ENCODE peak calls at places on chromosomes 5 and 9, in seven cellular contexts. L is neural progenitor cell; V is left lung; C is pancreas; D is A673; Q is hepatocyte; O is CD8-positive, alpha-beta T cell. X is an unnamed sample.

GRCh38 chr9:85249313-85249621 is 492.5 kb downstream of the AGTPBP1 start:
- DNase-seq in L (no peak), V (no peak), C (no peak), D (no peak), Q (no peak), O (no peak), X (no peak)

GRCh38 chr5:78597858-78598415 is 50.6 kb downstream of the LHFPL2 start:
- DNase-seq in L (no peak), V (no peak), C (no peak), D (peak), Q (no peak), O (no peak), X (no peak)

GRCh38 chr5:147098233-147098790 is 136.5 kb upstream of the STK32A start:
- DNase-seq in L (peak), V (no peak), C (no peak), D (peak), Q (peak), O (no peak), X (no peak)

GRCh38 chr5:119340597-119341218 is 15.1 kb upstream of the TNFAIP8 start:
- DNase-seq in L (no peak), V (no peak), C (no peak), D (no peak), Q (no peak), O (peak), X (no peak)

GRCh38 chr9:81318571-81318970 is 370.8 kb downstream of the TLE1 start:
- DNase-seq in L (no peak), V (no peak), C (no peak), D (no peak), Q (no peak), O (no peak), X (no peak)

GRCh38 chr5:132099073-132099748 is 25.6 kb downstream of the CSF2 start:
- DNase-seq in L (no peak), V (no peak), C (no peak), D (no peak), Q (no peak), O (peak), X (no peak)

GRCh38 chr5:96172436-96172835 is 210.8 kb upstream of the ELL2 start:
- DNase-seq in L (no peak), V (no peak), C (no peak), D (no peak), Q (no peak), O (no peak), X (no peak)

GRCh38 chr9:33718987-33719386 is 76.4 kb upstream of the PRSS3 start:
- DNase-seq in L (no peak), V (no peak), C (no peak), D (no peak), Q (no peak), O (no peak), X (no peak)

GRCh38 chr9:3001311-3001710 is 157.4 kb upstream of the PUM3 start:
- DNase-seq in L (no peak), V (no peak), C (no peak), D (no peak), Q (no peak), O (no peak), X (no peak)

GRCh38 chr9:133256686-133257091 is 18.3 kb downstream of the ABO start:
- DNase-seq in L (no peak), V (no peak), C (peak), D (no peak), Q (no peak), O (no peak), X (no peak)

GRCh38 chr9:99736291-99736690 is 85.4 kb upstream of the NR4A3 start:
- DNase-seq in L (no peak), V (no peak), C (no peak), D (no peak), Q (no peak), O (no peak), X (no peak)

GRCh38 chr5:103305829-103306228 is 47.3 kb downstream of the MACIR start:
- DNase-seq in L (no peak), V (no peak), C (no peak), D (no peak), Q (peak), O (no peak), X (no peak)

GRCh38 chr9:106717686-106718085 is 145.3 kb upstream of the ZNF462 start:
- DNase-seq in L (no peak), V (no peak), C (no peak), D (no peak), Q (peak), O (no peak), X (no peak)

GRCh38 chr5:122978644-122979297 is 57.8 kb downstream of the PPIC start:
- DNase-seq in L (no peak), V (no peak), C (no peak), D (no peak), Q (no peak), O (no peak), X (no peak)

GRCh38 chr5:3736466-3736865 is 140.8 kb downstream of the IRX1 start:
- DNase-seq in L (no peak), V (no peak), C (no peak), D (no peak), Q (no peak), O (no peak), X (no peak)

GRCh38 chr9:132977626-132978450 is 656 bp upstream of the GFI1B start:
- DNase-seq in L (peak), V (no peak), C (peak), D (peak), Q (peak), O (peak), X (peak)

GRCh38 chr5:9051779-9052178 is 494.1 kb downstream of the SEMA5A start:
- DNase-seq in L (no peak), V (no peak), C (no peak), D (no peak), Q (no peak), O (no peak), X (no peak)

GRCh38 chr5:23627976-23628375 is 120.6 kb downstream of the PRDM9 start:
- DNase-seq in L (no peak), V (no peak), C (no peak), D (no peak), Q (no peak), O (no peak), X (no peak)

GRCh38 chr9:95425910-95426551 is 90.7 kb downstream of the PTCH1 start:
- DNase-seq in L (peak), V (no peak), C (no peak), D (peak), Q (peak), O (no peak), X (no peak)

GRCh38 chr9:76245518-76245917 is 148.7 kb downstream of the RFK start:
- DNase-seq in L (no peak), V (no peak), C (no peak), D (no peak), Q (no peak), O (no peak), X (no peak)

GRCh38 chr9:10613413-10613812 is 611 bp upstream of the PTPRD start:
- DNase-seq in L (no peak), V (peak), C (no peak), D (no peak), Q (peak), O (no peak), X (peak)

GRCh38 chr9:38067611-38067891 is 1.5 kb downstream of the SHB start:
- DNase-seq in L (peak), V (no peak), C (peak), D (no peak), Q (no peak), O (no peak), X (no peak)

GRCh38 chr5:132754947-132755346 is 7.7 kb downstream of the CCNI2 start:
- DNase-seq in L (peak), V (no peak), C (no peak), D (peak), Q (no peak), O (no peak), X (no peak)

GRCh38 chr9:30250872-30251271 is 2133.6 kb upstream of the ACO1 start:
- DNase-seq in L (no peak), V (no peak), C (no peak), D (no peak), Q (no peak), O (no peak), X (no peak)

GRCh38 chr5:149990518-149991376 is 9.7 kb downstream of the TIGD6 start:
- DNase-seq in L (peak), V (no peak), C (peak), D (peak), Q (peak), O (peak), X (peak)

GRCh38 chr5:91103353-91104061 is 279.6 kb downstream of the ARRDC3 start:
- DNase-seq in L (no peak), V (no peak), C (no peak), D (no peak), Q (no peak), O (no peak), X (no peak)

GRCh38 chr5:66168226-66168625 is 24.1 kb downstream of the SREK1 start:
- DNase-seq in L (no peak), V (no peak), C (no peak), D (no peak), Q (no peak), O (no peak), X (no peak)

GRCh38 chr9:112144807-112145206 is 30.3 kb downstream of the SUSD1 start:
- DNase-seq in L (no peak), V (no peak), C (no peak), D (no peak), Q (no peak), O (no peak), X (no peak)

GRCh38 chr5:161414896-161415295 is 131.6 kb downstream of the GABRB2 start:
- DNase-seq in L (no peak), V (no peak), C (no peak), D (no peak), Q (no peak), O (no peak), X (no peak)

GRCh38 chr9:126915846-126916543 is 1.4 kb downstream of the RALGPS1 start:
- DNase-seq in L (no peak), V (no peak), C (no peak), D (no peak), Q (peak), O (no peak), X (no peak)

GRCh38 chr5:88594441-88594840 is 288.5 kb downstream of the MEF2C start:
- DNase-seq in L (no peak), V (no peak), C (no peak), D (no peak), Q (no peak), O (no peak), X (no peak)

GRCh38 chr9:16417749-16418148 is 452.7 kb downstream of the BNC2 start:
- DNase-seq in L (no peak), V (no peak), C (no peak), D (no peak), Q (no peak), O (no peak), X (no peak)

GRCh38 chr9:8095531-8096223 is 296.1 kb upstream of the DMAC1 start:
- DNase-seq in L (no peak), V (no peak), C (no peak), D (no peak), Q (no peak), O (no peak), X (no peak)

GRCh38 chr9:8890695-8891094 is 1091.1 kb upstream of the DMAC1 start:
- DNase-seq in L (no peak), V (no peak), C (no peak), D (no peak), Q (no peak), O (no peak), X (no peak)

GRCh38 chr9:4762889-4763521 is 22.0 kb upstream of the AK3 start:
- DNase-seq in L (peak), V (peak), C (no peak), D (peak), Q (peak), O (no peak), X (no peak)

GRCh38 chr9:84062538-84062937 is 81.9 kb downstream of the RMI1 start:
- DNase-seq in L (no peak), V (no peak), C (no peak), D (no peak), Q (no peak), O (no peak), X (peak)

GRCh38 chr5:169805527-169805934 is 168.5 kb downstream of the DOCK2 start:
- DNase-seq in L (peak), V (no peak), C (no peak), D (peak), Q (no peak), O (no peak), X (no peak)

GRCh38 chr5:160260881-160261815 is 31.8 kb downstream of the FABP6 start:
- DNase-seq in L (peak), V (no peak), C (no peak), D (no peak), Q (peak), O (no peak), X (peak)

GRCh38 chr9:134887686-134888602 is 7.3 kb downstream of the FCN2 start:
- DNase-seq in L (no peak), V (no peak), C (no peak), D (no peak), Q (no peak), O (no peak), X (no peak)

GRCh38 chr9:14992025-14992424 is 81.8 kb upstream of the FREM1 start:
- DNase-seq in L (no peak), V (no peak), C (no peak), D (peak), Q (no peak), O (no peak), X (no peak)

GRCh38 chr9:14994738-14995137 is 84.5 kb upstream of the FREM1 start:
- DNase-seq in L (no peak), V (no peak), C (no peak), D (no peak), Q (no peak), O (no peak), X (no peak)

GRCh38 chr9:14993891-14994554 is 83.8 kb upstream of the FREM1 start:
- DNase-seq in L (no peak), V (no peak), C (no peak), D (peak), Q (no peak), O (no peak), X (no peak)

GRCh38 chr9:14992516-14992915 is 82.3 kb upstream of the FREM1 start:
- DNase-seq in L (no peak), V (no peak), C (no peak), D (no peak), Q (no peak), O (no peak), X (no peak)

DNA sequence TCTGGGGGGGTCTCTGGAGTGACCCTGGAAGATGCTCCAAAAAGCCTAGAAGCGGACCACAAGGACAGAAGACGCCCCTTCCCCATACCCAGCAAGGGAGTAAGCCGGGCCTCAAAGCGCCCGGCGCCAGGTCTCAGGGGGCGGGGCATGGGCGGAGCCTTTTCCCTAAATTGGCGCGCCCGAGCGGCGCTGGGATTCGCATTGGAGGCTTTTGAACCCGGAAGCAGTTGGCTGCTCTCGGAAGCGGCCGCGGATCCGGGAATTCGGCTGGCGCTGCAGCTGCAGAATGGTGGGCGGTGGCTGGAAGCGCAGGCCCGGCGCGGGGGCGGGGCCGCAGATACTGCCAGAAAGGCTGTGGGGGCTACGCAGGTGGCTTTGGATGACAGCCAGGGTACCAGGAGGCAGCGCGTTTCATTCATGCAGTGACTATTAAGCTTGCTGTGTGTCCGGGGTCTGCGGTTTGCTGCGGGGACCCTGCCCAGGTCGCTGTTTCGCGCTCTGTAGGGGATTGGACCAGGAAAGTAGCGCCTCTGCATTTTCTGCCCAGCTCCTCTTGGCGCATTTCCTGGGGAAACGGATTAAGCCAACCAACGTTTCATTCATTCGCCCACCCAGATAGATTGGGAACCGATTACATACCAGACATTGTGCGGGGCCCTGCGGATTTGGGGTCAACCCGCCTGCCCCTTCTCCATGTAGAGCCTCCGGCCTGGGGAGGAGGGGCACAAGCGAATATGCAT is 83.0 kb upstream of the FREM1 start:
- DNase-seq in L (peak), V (peak), C (peak), D (peak), Q (peak), O (no peak), X (peak)
- H3K27ac ChIP-seq in L (peak), V (no peak), C (no peak), D (peak), Q (peak), O (no peak), X (peak)

GRCh38 chr5:177490992-177491391 is 6.4 kb downstream of the PDLIM7 start:
- DNase-seq in L (no peak), V (peak), C (peak), D (no peak), Q (no peak), O (no peak), X (no peak)

GRCh38 chr5:177491429-177491945 is 5.9 kb downstream of the PDLIM7 start:
- DNase-seq in L (peak), V (peak), C (peak), D (peak), Q (peak), O (no peak), X (no peak)

GRCh38 chr5:177492841-177493240 is 4.6 kb downstream of the PDLIM7 start:
- DNase-seq in L (no peak), V (no peak), C (peak), D (no peak), Q (no peak), O (no peak), X (no peak)

GRCh38 chr5:177493795-177494355 is 3.5 kb downstream of the PDLIM7 start:
- DNase-seq in L (no peak), V (no peak), C (peak), D (no peak), Q (no peak), O (no peak), X (no peak)

DNA sequence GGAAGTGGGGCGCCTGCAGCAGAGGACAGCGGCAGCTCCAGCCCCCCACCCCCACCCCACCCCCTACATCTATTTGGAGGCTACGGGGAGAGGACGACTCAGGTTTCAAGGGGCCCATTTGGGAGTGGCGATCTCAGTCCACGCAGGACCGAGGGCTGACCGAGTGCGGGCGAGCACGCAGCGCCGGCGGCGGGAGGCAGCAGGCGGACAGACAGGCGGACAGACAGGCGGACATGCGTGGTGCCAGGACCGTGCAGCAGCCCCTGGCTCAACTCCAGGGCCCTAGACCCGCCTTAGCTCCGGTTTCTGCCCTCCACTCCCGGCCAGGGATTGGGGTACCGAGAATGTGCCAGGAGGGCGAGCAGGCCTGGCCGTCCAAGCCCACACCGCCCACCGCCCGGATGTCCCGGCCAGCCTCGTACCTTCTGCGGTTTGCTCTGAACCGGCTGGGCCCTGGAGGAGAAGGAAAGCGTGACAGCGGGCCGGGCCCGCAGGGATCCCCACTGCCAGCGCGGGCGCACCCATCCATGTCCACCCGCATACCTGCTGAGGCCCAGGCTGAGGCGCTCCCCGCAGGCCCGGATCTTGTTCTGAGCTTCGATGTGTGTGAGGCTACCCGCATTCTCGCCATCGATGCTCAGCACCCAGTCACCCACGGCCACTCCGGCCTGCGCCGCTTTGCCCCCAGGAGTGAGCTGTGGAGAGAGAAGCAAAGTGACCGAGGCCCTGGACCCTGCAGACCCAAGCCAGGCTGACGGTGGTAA is 5.2 kb downstream of the PDLIM7 start:
- DNase-seq in L (no peak), V (peak), C (peak), D (no peak), Q (no peak), O (no peak), X (no peak)
- H3K4me3 ChIP-seq in L (no peak), V (no peak), C (no peak), D (no peak), Q (no peak), O (no peak), X (no peak)

GRCh38 chr5:124195416-124195815 is 551.0 kb downstream of the ZNF608 start:
- DNase-seq in L (no peak), V (no peak), C (no peak), D (no peak), Q (no peak), O (no peak), X (no peak)
- TF ChIP-seq CTCF in L (no peak), V (no peak), C (no peak), D (no peak), Q (no peak), O (no peak), X (no peak)

GRCh38 chr9:125646222-125647100 is 60.5 kb downstream of the MAPKAP1 start:
- DNase-seq in L (no peak), V (no peak), C (no peak), D (no peak), Q (no peak), O (no peak), X (no peak)
- H3K27ac ChIP-seq in L (no peak), V (peak), C (peak), D (no peak), Q (no peak), O (peak), X (no peak)

GRCh38 chr5:138353550-138353893 is 1.0 kb downstream of the KDM3B start:
- DNase-seq in L (no peak), V (no peak), C (no peak), D (no peak), Q (no peak), O (peak), X (no peak)

GRCh38 chr5:138352071-138352721 is at the start of gene KDM3B:
- DNase-seq in L (peak), V (peak), C (no peak), D (peak), Q (peak), O (peak), X (peak)

GRCh38 chr5:138352722-138353549 is 451 bp downstream of the KDM3B start:
- DNase-seq in L (peak), V (peak), C (peak), D (peak), Q (peak), O (peak), X (no peak)

GRCh38 chr5:138354926-138355378 is 2.5 kb downstream of the KDM3B start:
- DNase-seq in L (peak), V (no peak), C (no peak), D (peak), Q (peak), O (peak), X (no peak)

DNA sequence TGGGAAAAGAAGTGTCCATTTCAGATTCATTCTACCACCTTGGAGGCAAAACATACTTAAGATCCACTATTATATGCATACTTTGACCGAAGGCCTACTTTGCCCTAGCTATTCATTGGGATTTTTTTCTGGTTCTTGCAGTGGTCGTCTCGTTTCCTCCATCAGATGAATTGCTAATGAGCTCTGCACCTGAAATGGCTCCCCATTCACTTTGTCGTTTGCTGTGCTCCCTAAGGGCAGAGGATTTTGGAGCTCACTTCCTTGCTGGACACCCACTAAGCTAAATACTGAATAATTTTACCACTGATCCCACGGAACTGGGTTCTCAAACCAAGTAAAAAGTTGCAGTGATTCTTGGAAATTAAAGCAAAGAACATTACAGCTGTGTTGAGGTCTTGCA is 1.9 kb downstream of the KDM3B start:
- DNase-seq in L (peak), V (no peak), C (no peak), D (no peak), Q (no peak), O (no peak), X (no peak)
- H3K4me3 ChIP-seq in L (peak), V (peak), C (no peak), D (peak), Q (peak), O (peak), X (peak)

GRCh38 chr5:1557114-1557873 is 33.5 kb upstream of the LPCAT1 start:
- DNase-seq in L (no peak), V (no peak), C (no peak), D (no peak), Q (no peak), O (no peak), X (no peak)
- TF ChIP-seq CTCF in L (no peak), V (no peak), C (no peak), D (no peak), Q (no peak), O (no peak), X (no peak)